ENCODE peak calls at places on chromosomes 16 and 17, in four cellular contexts. Y, V, K and W are unnamed samples.

GRCh38 chr17:62781826-62782225 is 26.3 kb downstream of the MARCHF10 start:
- DNase-seq in Y (peak), V (no peak), K (peak), W (no peak)

GRCh38 chr17:74340470-74341023 is 14.5 kb downstream of the KIF19 start:
- DNase-seq in Y (no peak), V (no peak), K (no peak), W (peak)

GRCh38 chr17:61567045-61567802 is 23.8 kb downstream of the NACA2 start:
- DNase-seq in Y (peak), V (no peak), K (peak), W (no peak)

GRCh38 chr16:66432429-66432828 is 5.3 kb downstream of the BEAN1 start:
- DNase-seq in Y (no peak), V (no peak), K (no peak), W (no peak)

GRCh38 chr17:59417452-59417851 is 86.0 kb downstream of the YPEL2 start:
- DNase-seq in Y (no peak), V (no peak), K (no peak), W (no peak)

GRCh38 chr17:35129973-35130351 is 8.5 kb downstream of the FNDC8 start:
- DNase-seq in Y (no peak), V (no peak), K (no peak), W (no peak)

GRCh38 chr17:82645516-82645915 is 2.7 kb downstream of the WDR45B start:
- DNase-seq in Y (peak), V (no peak), K (peak), W (no peak)

GRCh38 chr17:31095239-31096105 is 695 bp downstream of the NF1 start:
- DNase-seq in Y (peak), V (peak), K (peak), W (peak)

GRCh38 chr17:19958023-19958422 is 19.6 kb downstream of the AKAP10 start:
- DNase-seq in Y (peak), V (peak), K (peak), W (peak)

GRCh38 chr16:87681990-87682570 is 79.8 kb downstream of the JPH3 start:
- DNase-seq in Y (no peak), V (peak), K (peak), W (no peak)

GRCh38 chr17:1703063-1703462 is 7.1 kb downstream of the TLCD2 start:
- DNase-seq in Y (no peak), V (no peak), K (no peak), W (no peak)

GRCh38 chr16:55045329-55046145 is 114.9 kb downstream of the IRX5 start:
- DNase-seq in Y (no peak), V (no peak), K (no peak), W (no peak)

GRCh38 chr17:55561973-55562495 is 50.8 kb upstream of the SMIM36 start:
- DNase-seq in Y (no peak), V (no peak), K (no peak), W (no peak)

GRCh38 chr17:51455931-51456330 is 195.6 kb downstream of the UTP18 start:
- DNase-seq in Y (no peak), V (no peak), K (no peak), W (no peak)

GRCh38 chr17:34723875-34724274 is 144.5 kb downstream of the TMEM132E start:
- DNase-seq in Y (no peak), V (no peak), K (no peak), W (no peak)

GRCh38 chr17:71438631-71439146 is 682.1 kb upstream of the SOX9 start:
- DNase-seq in Y (peak), V (no peak), K (peak), W (peak)

DNA sequence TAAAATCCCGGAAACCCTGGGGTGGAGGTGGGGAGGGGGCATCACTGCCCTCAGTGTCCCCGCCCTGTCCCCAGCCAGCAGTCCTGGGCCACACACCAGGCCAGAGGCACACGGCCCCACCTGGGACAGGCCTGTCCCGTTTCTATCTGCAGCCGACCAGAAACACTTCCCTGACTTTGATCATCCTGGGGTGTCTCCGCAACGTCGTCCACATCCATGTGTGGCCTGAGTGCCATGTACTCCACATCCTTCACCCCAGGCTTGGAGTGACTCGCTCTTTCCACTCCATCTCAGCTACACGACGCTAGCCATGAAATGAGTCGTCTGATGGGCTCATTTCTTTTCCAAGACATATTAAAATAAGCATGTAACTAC is 19.7 kb upstream of the RASD1 start:
- DNase-seq in Y (peak), V (no peak), K (peak), W (no peak)
- TF ChIP-seq EZH2phosphoT487 in Y (no peak), V (no peak), K (no peak), W (no peak)

DNA sequence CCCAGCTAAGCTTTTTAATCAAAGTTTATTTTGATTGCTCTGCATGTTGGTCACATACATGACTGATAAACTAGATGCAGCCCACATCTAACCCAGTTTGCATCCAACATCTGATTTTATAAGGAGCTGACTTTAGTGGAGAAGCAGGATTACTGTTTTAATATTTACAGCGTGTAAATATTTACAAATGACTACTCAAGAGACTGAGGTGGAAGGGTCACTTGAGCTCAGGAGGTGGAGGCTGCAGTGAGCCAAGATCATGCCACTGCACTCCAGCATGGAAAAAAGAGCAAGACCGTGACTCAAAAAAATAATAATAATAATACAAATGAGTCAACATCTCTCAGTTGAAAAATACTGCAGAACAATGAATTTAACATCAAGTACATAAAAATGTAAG is 50.8 kb downstream of the PARN start:
- DNase-seq in Y (peak), V (no peak), K (no peak), W (no peak)
- TF ChIP-seq EZH2phosphoT487 in Y (no peak), V (no peak), K (no peak), W (no peak)

DNA sequence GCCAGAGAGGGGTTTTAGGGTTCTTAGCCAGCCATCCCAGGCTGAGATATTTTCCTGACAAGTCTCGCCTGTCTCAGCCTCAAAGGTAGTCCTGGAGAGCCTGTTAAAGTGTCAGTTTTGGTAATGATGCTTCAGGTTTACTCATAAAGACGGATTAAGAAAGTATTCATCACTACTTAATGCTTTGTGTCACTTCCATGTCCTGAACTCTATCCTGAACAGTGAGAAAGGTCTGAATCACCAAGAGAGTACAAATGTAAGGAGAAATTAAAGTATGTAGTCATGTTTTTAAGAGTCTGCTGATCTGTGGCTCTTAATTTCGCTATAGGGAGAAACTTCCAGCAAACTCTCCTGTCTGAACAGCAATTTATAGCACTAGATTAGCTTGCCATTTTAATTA is 14.0 kb downstream of the RPGRIP1L start:
- DNase-seq in Y (peak), V (no peak), K (peak), W (no peak)
- TF ChIP-seq EZH2phosphoT487 in Y (no peak), V (no peak), K (no peak), W (no peak)

DNA sequence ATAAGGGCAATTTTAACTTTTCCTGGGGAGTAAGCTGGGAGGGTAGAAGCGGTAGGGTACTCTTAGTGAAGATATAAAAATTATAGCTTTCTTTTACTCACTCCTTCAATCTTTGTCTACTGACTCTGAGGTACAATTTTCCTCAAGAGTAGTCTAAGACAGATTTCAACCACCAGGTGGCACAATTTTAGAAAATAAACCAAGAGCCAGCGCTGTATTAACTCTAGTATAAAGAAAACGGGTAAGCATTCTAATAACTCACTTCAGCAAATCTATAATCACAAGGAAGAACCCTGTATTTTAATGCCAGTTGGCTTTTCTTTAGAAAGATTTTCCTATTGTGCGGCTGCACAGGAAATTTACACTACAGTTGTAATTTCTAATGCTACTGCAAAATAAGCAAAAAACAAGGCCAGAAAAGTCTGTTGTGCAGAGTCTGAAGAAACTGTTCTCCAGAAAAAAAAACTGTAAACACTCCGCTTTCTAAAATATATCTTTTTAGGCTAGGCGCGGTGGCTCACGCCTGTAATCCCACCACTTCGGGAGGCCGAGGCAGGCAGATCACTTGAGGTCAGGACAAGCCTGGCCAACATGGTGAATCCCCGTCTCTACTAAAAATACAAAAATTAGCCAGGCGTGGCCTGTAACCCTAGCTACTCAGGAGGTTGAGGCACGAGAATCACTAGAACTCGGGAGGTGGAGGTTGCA is 1.9 kb downstream of the CMC2 start:
- DNase-seq in Y (peak), V (peak), K (peak), W (peak)
- TF ChIP-seq EZH2phosphoT487 in Y (no peak), V (no peak), K (no peak), W (no peak)

GRCh38 chr17:38431343-38432145 is 3.3 kb downstream of the ARHGAP23 start:
- DNase-seq in Y (no peak), V (no peak), K (no peak), W (no peak)
- TF ChIP-seq EZH2phosphoT487 in Y (no peak), V (no peak), K (no peak), W (no peak)

DNA sequence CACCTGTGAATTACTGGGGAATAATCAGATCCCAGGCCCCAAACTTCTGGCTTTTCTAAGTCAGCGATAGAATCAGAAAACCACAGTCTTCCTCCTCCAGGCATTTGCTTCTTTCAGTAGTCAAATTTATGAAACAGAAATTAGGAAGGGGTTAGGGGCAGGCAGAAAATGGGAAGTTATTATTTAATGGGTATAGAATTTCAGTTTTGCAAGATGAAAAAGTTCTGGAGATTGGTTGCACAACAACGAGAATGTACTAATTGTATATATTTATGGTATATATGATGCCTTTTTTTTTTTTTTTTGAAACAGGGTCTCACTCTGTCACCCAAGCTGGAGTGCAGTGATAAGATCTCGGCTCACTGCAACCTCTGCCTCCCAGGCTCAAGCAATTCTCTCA is 23.5 kb downstream of the ORC6 start:
- DNase-seq in Y (no peak), V (no peak), K (no peak), W (no peak)
- TF ChIP-seq EZH2phosphoT487 in Y (no peak), V (no peak), K (no peak), W (no peak)

DNA sequence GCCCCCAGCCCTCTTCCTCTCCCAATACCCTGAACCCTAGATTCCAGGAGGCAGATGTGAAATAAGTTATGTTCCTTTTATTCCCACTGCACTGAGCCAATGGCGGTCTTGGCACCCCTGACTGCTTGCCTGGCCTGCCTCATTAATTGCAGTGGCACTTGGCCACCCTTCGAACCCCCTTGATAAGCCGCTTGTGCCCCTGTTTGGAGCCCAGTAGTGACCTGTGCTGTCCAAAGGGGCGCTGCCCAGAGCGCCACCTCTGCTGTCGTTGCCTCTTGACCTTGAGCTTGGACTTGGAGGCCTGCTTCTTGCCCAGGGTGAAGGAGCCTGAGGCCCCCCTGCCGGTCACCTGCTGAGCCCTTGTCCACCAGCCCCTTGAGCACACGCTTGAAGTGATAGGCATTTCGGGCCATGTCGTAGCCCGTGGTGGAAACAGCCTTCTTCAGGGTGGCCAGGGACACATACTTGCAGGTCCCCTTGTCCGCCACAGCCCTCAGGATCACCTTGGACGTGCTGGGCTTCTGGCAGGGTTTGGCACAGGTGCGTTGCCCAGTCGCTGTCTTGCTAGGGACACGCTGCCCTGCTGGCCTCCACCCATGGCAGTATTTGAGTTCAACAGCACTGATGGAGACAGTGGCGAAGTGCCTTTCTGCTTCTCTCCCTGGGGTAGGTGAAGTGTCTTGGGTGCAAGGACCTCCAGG is 5.7 kb downstream of the SGCA start:
- DNase-seq in Y (no peak), V (no peak), K (no peak), W (no peak)
- TF ChIP-seq EZH2phosphoT487 in Y (no peak), V (no peak), K (no peak), W (no peak)